ENCODE peak calls at places on chromosomes 3 and 15, in eight cellular contexts. One of them, this sample, is unnamed.
A peak's percentile ranks its signal among the peaks of the same experiment; 100 is the strongest.

GRCh38 chr15:65115542-65115941 is 542 bp upstream of the UBAP1L start:
- DNase-seq in GM12892: no peak
- DNase-seq in aorta: no peak
- DNase-seq in activated B cell treated with CpG ODN at 0.5 μM for 24 hours: no peak
- DNase-seq in tibial artery: no peak
- DNase-seq in AG09319: no peak
- DNase-seq in GM04504: no peak
- DNase-seq in stimulated activated naive CD8-positive, alpha-beta T cell treated with anti-CD3 and anti-CD28 coated beads, Interleukin-15, Interleukin-2, amounts not matched to agents 100 U/mL and 50 U/mL, for 24 hours: no peak
- DNase-seq in this sample: no peak

GRCh38 chr15:29129903-29130302 is 139.7 kb downstream of the NSMCE3 start:
- DNase-seq in GM04504: no peak
- DNase-seq in tibial artery: no peak
- DNase-seq in GM12892: no peak
- DNase-seq in activated B cell treated with CpG ODN at 0.5 μM for 24 hours: no peak
- DNase-seq in aorta: peak; percentile 51
- DNase-seq in stimulated activated naive CD8-positive, alpha-beta T cell treated with anti-CD3 and anti-CD28 coated beads, Interleukin-15, Interleukin-2, amounts not matched to agents 100 U/mL and 50 U/mL, for 24 hours: no peak
- DNase-seq in AG09319: no peak
- DNase-seq in this sample: no peak

GRCh38 chr3:149816986-149817385 is 4.0 kb downstream of the RNF13 start:
- DNase-seq in activated B cell treated with CpG ODN at 0.5 μM for 24 hours: no peak
- DNase-seq in stimulated activated naive CD8-positive, alpha-beta T cell treated with anti-CD3 and anti-CD28 coated beads, Interleukin-15, Interleukin-2, amounts not matched to agents 100 U/mL and 50 U/mL, for 24 hours: no peak
- DNase-seq in AG09319: no peak
- DNase-seq in tibial artery: no peak
- DNase-seq in GM04504: no peak
- DNase-seq in GM12892: no peak
- DNase-seq in aorta: no peak
- DNase-seq in this sample: no peak

GRCh38 chr3:184241447-184242296 is 7.1 kb downstream of the ALG3 start:
- DNase-seq in activated B cell treated with CpG ODN at 0.5 μM for 24 hours: no peak
- DNase-seq in GM04504: no peak
- DNase-seq in aorta: no peak
- DNase-seq in AG09319: no peak
- DNase-seq in stimulated activated naive CD8-positive, alpha-beta T cell treated with anti-CD3 and anti-CD28 coated beads, Interleukin-15, Interleukin-2, amounts not matched to agents 100 U/mL and 50 U/mL, for 24 hours: no peak
- DNase-seq in GM12892: no peak
- DNase-seq in tibial artery: no peak
- DNase-seq in this sample: peak; percentile 67

GRCh38 chr3:82087958-82088357 is 326.5 kb upstream of the GBE1 start:
- DNase-seq in GM04504: peak; percentile 65
- DNase-seq in tibial artery: no peak
- DNase-seq in aorta: no peak
- DNase-seq in AG09319: peak; percentile 22
- DNase-seq in GM12892: no peak
- DNase-seq in activated B cell treated with CpG ODN at 0.5 μM for 24 hours: no peak
- DNase-seq in stimulated activated naive CD8-positive, alpha-beta T cell treated with anti-CD3 and anti-CD28 coated beads, Interleukin-15, Interleukin-2, amounts not matched to agents 100 U/mL and 50 U/mL, for 24 hours: no peak
- DNase-seq in this sample: no peak

GRCh38 chr15:79376383-79376782 is 55.8 kb upstream of the MINAR1 start:
- DNase-seq in GM12892: no peak
- DNase-seq in aorta: no peak
- DNase-seq in tibial artery: no peak
- DNase-seq in AG09319: no peak
- DNase-seq in GM04504: no peak
- DNase-seq in activated B cell treated with CpG ODN at 0.5 μM for 24 hours: no peak
- DNase-seq in stimulated activated naive CD8-positive, alpha-beta T cell treated with anti-CD3 and anti-CD28 coated beads, Interleukin-15, Interleukin-2, amounts not matched to agents 100 U/mL and 50 U/mL, for 24 hours: no peak
- DNase-seq in this sample: no peak

GRCh38 chr15:98737721-98738120 is 89.4 kb downstream of the IGF1R start:
- DNase-seq in GM04504: no peak
- DNase-seq in aorta: no peak
- DNase-seq in GM12892: no peak
- DNase-seq in stimulated activated naive CD8-positive, alpha-beta T cell treated with anti-CD3 and anti-CD28 coated beads, Interleukin-15, Interleukin-2, amounts not matched to agents 100 U/mL and 50 U/mL, for 24 hours: no peak
- DNase-seq in activated B cell treated with CpG ODN at 0.5 μM for 24 hours: no peak
- DNase-seq in AG09319: no peak
- DNase-seq in tibial artery: no peak
- DNase-seq in this sample: no peak

GRCh38 chr3:36993326-36994283 is at the start of gene MLH1:
- DNase-seq in aorta: peak; percentile 98
- DNase-seq in stimulated activated naive CD8-positive, alpha-beta T cell treated with anti-CD3 and anti-CD28 coated beads, Interleukin-15, Interleukin-2, amounts not matched to agents 100 U/mL and 50 U/mL, for 24 hours: peak; percentile 95
- DNase-seq in GM04504: peak; percentile 100
- DNase-seq in GM12892: peak; percentile 56
- DNase-seq in tibial artery: peak; percentile 100
- DNase-seq in AG09319: peak; percentile 100
- DNase-seq in activated B cell treated with CpG ODN at 0.5 μM for 24 hours: peak; percentile 90
- DNase-seq in this sample: peak; percentile 98

GRCh38 chr3:177836671-177837070 is 639.4 kb upstream of the TBL1XR1 start:
- DNase-seq in tibial artery: no peak
- DNase-seq in activated B cell treated with CpG ODN at 0.5 μM for 24 hours: no peak
- DNase-seq in GM04504: no peak
- DNase-seq in aorta: no peak
- DNase-seq in stimulated activated naive CD8-positive, alpha-beta T cell treated with anti-CD3 and anti-CD28 coated beads, Interleukin-15, Interleukin-2, amounts not matched to agents 100 U/mL and 50 U/mL, for 24 hours: no peak
- DNase-seq in AG09319: peak; percentile 48
- DNase-seq in GM12892: no peak
- DNase-seq in this sample: no peak

GRCh38 chr15:67035886-67036285 is 29.5 kb upstream of the SMAD3 start:
- DNase-seq in GM12892: no peak
- DNase-seq in activated B cell treated with CpG ODN at 0.5 μM for 24 hours: no peak
- DNase-seq in stimulated activated naive CD8-positive, alpha-beta T cell treated with anti-CD3 and anti-CD28 coated beads, Interleukin-15, Interleukin-2, amounts not matched to agents 100 U/mL and 50 U/mL, for 24 hours: no peak
- DNase-seq in GM04504: peak; percentile 42
- DNase-seq in AG09319: no peak
- DNase-seq in tibial artery: no peak
- DNase-seq in aorta: peak; percentile 38
- DNase-seq in this sample: no peak

GRCh38 chr3:112086857-112087524 is 802 bp downstream of the C3orf52 start:
- DNase-seq in GM04504: no peak
- DNase-seq in AG09319: no peak
- DNase-seq in tibial artery: no peak
- DNase-seq in activated B cell treated with CpG ODN at 0.5 μM for 24 hours: no peak
- DNase-seq in stimulated activated naive CD8-positive, alpha-beta T cell treated with anti-CD3 and anti-CD28 coated beads, Interleukin-15, Interleukin-2, amounts not matched to agents 100 U/mL and 50 U/mL, for 24 hours: no peak
- DNase-seq in aorta: no peak
- DNase-seq in GM12892: no peak
- DNase-seq in this sample: no peak

GRCh38 chr3:197950661-197951029 is 655 bp downstream of the RPL35A start:
- DNase-seq in GM04504: no peak
- DNase-seq in stimulated activated naive CD8-positive, alpha-beta T cell treated with anti-CD3 and anti-CD28 coated beads, Interleukin-15, Interleukin-2, amounts not matched to agents 100 U/mL and 50 U/mL, for 24 hours: no peak
- DNase-seq in tibial artery: no peak
- DNase-seq in aorta: no peak
- DNase-seq in activated B cell treated with CpG ODN at 0.5 μM for 24 hours: no peak
- DNase-seq in AG09319: no peak
- DNase-seq in GM12892: no peak
- DNase-seq in this sample: no peak

GRCh38 chr3:178561239-178561638 is 25.0 kb downstream of the KCNMB2 start:
- DNase-seq in tibial artery: no peak
- DNase-seq in GM12892: no peak
- DNase-seq in activated B cell treated with CpG ODN at 0.5 μM for 24 hours: no peak
- DNase-seq in AG09319: no peak
- DNase-seq in GM04504: no peak
- DNase-seq in stimulated activated naive CD8-positive, alpha-beta T cell treated with anti-CD3 and anti-CD28 coated beads, Interleukin-15, Interleukin-2, amounts not matched to agents 100 U/mL and 50 U/mL, for 24 hours: no peak
- DNase-seq in aorta: no peak
- DNase-seq in this sample: no peak

GRCh38 chr15:85748729-85749128 is 46.0 kb downstream of the KLHL25 start:
- DNase-seq in GM12892: no peak
- DNase-seq in AG09319: no peak
- DNase-seq in aorta: peak; percentile 66
- DNase-seq in tibial artery: peak; percentile 21
- DNase-seq in GM04504: no peak
- DNase-seq in activated B cell treated with CpG ODN at 0.5 μM for 24 hours: no peak
- DNase-seq in stimulated activated naive CD8-positive, alpha-beta T cell treated with anti-CD3 and anti-CD28 coated beads, Interleukin-15, Interleukin-2, amounts not matched to agents 100 U/mL and 50 U/mL, for 24 hours: no peak
- DNase-seq in this sample: no peak

GRCh38 chr15:89749951-89750559 is 994 bp downstream of the MESP1 start:
- DNase-seq in aorta: no peak
- DNase-seq in GM04504: no peak
- DNase-seq in tibial artery: no peak
- DNase-seq in AG09319: no peak
- DNase-seq in stimulated activated naive CD8-positive, alpha-beta T cell treated with anti-CD3 and anti-CD28 coated beads, Interleukin-15, Interleukin-2, amounts not matched to agents 100 U/mL and 50 U/mL, for 24 hours: peak; percentile 21
- DNase-seq in GM12892: no peak
- DNase-seq in activated B cell treated with CpG ODN at 0.5 μM for 24 hours: no peak
- DNase-seq in this sample: no peak

GRCh38 chr15:31212286-31212685 is 110.8 kb upstream of the TRPM1 start:
- DNase-seq in AG09319: no peak
- DNase-seq in tibial artery: no peak
- DNase-seq in activated B cell treated with CpG ODN at 0.5 μM for 24 hours: no peak
- DNase-seq in aorta: no peak
- DNase-seq in stimulated activated naive CD8-positive, alpha-beta T cell treated with anti-CD3 and anti-CD28 coated beads, Interleukin-15, Interleukin-2, amounts not matched to agents 100 U/mL and 50 U/mL, for 24 hours: no peak
- DNase-seq in GM04504: no peak
- DNase-seq in GM12892: no peak
- DNase-seq in this sample: no peak

GRCh38 chr15:59917504-59918157 is 86.5 kb upstream of the FOXB1 start:
- DNase-seq in activated B cell treated with CpG ODN at 0.5 μM for 24 hours: peak; percentile 17
- DNase-seq in stimulated activated naive CD8-positive, alpha-beta T cell treated with anti-CD3 and anti-CD28 coated beads, Interleukin-15, Interleukin-2, amounts not matched to agents 100 U/mL and 50 U/mL, for 24 hours: peak; percentile 82
- DNase-seq in AG09319: peak; percentile 2
- DNase-seq in GM12892: peak; percentile 14
- DNase-seq in aorta: no peak
- DNase-seq in GM04504: peak; percentile 8
- DNase-seq in tibial artery: no peak
- DNase-seq in this sample: peak; percentile 85

GRCh38 chr3:133995264-133995663 is 34.5 kb downstream of the SLCO2A1 start:
- DNase-seq in activated B cell treated with CpG ODN at 0.5 μM for 24 hours: no peak
- DNase-seq in stimulated activated naive CD8-positive, alpha-beta T cell treated with anti-CD3 and anti-CD28 coated beads, Interleukin-15, Interleukin-2, amounts not matched to agents 100 U/mL and 50 U/mL, for 24 hours: no peak
- DNase-seq in aorta: no peak
- DNase-seq in AG09319: no peak
- DNase-seq in GM04504: no peak
- DNase-seq in GM12892: no peak
- DNase-seq in tibial artery: no peak
- DNase-seq in this sample: no peak

GRCh38 chr3:179063945-179064560 is 7.6 kb downstream of the ZMAT3 start:
- DNase-seq in tibial artery: no peak
- DNase-seq in GM04504: no peak
- DNase-seq in GM12892: no peak
- DNase-seq in AG09319: peak; percentile 35
- DNase-seq in stimulated activated naive CD8-positive, alpha-beta T cell treated with anti-CD3 and anti-CD28 coated beads, Interleukin-15, Interleukin-2, amounts not matched to agents 100 U/mL and 50 U/mL, for 24 hours: no peak
- DNase-seq in activated B cell treated with CpG ODN at 0.5 μM for 24 hours: no peak
- DNase-seq in aorta: no peak
- DNase-seq in this sample: no peak

GRCh38 chr3:54541369-54541768 is 386.5 kb downstream of the LRTM1 start:
- DNase-seq in GM12892: no peak
- DNase-seq in stimulated activated naive CD8-positive, alpha-beta T cell treated with anti-CD3 and anti-CD28 coated beads, Interleukin-15, Interleukin-2, amounts not matched to agents 100 U/mL and 50 U/mL, for 24 hours: no peak
- DNase-seq in tibial artery: no peak
- DNase-seq in GM04504: no peak
- DNase-seq in aorta: no peak
- DNase-seq in AG09319: no peak
- DNase-seq in activated B cell treated with CpG ODN at 0.5 μM for 24 hours: no peak
- DNase-seq in this sample: no peak

GRCh38 chr3:100329800-100330489 is 4.6 kb upstream of the NIT2 start:
- DNase-seq in activated B cell treated with CpG ODN at 0.5 μM for 24 hours: no peak
- DNase-seq in stimulated activated naive CD8-positive, alpha-beta T cell treated with anti-CD3 and anti-CD28 coated beads, Interleukin-15, Interleukin-2, amounts not matched to agents 100 U/mL and 50 U/mL, for 24 hours: no peak
- DNase-seq in tibial artery: no peak
- DNase-seq in aorta: no peak
- DNase-seq in GM12892: no peak
- DNase-seq in GM04504: no peak
- DNase-seq in AG09319: no peak
- DNase-seq in this sample: no peak

GRCh38 chr3:18062289-18063025 is 320.0 kb upstream of the TBC1D5 start:
- DNase-seq in AG09319: no peak
- DNase-seq in GM04504: peak; percentile 34
- DNase-seq in aorta: no peak
- DNase-seq in tibial artery: no peak
- DNase-seq in activated B cell treated with CpG ODN at 0.5 μM for 24 hours: no peak
- DNase-seq in GM12892: no peak
- DNase-seq in stimulated activated naive CD8-positive, alpha-beta T cell treated with anti-CD3 and anti-CD28 coated beads, Interleukin-15, Interleukin-2, amounts not matched to agents 100 U/mL and 50 U/mL, for 24 hours: no peak
- DNase-seq in this sample: no peak

GRCh38 chr3:185822957-185823279 is 1.9 kb downstream of the IGF2BP2 start:
- DNase-seq in stimulated activated naive CD8-positive, alpha-beta T cell treated with anti-CD3 and anti-CD28 coated beads, Interleukin-15, Interleukin-2, amounts not matched to agents 100 U/mL and 50 U/mL, for 24 hours: no peak
- DNase-seq in tibial artery: no peak
- DNase-seq in GM04504: no peak
- DNase-seq in GM12892: no peak
- DNase-seq in activated B cell treated with CpG ODN at 0.5 μM for 24 hours: no peak
- DNase-seq in aorta: no peak
- DNase-seq in AG09319: no peak
- DNase-seq in this sample: no peak

GRCh38 chr3:12916159-12916558 is 74.8 kb upstream of the RPL32 start:
- DNase-seq in tibial artery: no peak
- DNase-seq in AG09319: no peak
- DNase-seq in activated B cell treated with CpG ODN at 0.5 μM for 24 hours: no peak
- DNase-seq in aorta: no peak
- DNase-seq in GM12892: no peak
- DNase-seq in GM04504: no peak
- DNase-seq in stimulated activated naive CD8-positive, alpha-beta T cell treated with anti-CD3 and anti-CD28 coated beads, Interleukin-15, Interleukin-2, amounts not matched to agents 100 U/mL and 50 U/mL, for 24 hours: peak; percentile 35
- DNase-seq in this sample: no peak

GRCh38 chr3:52095990-52096775 is 39.8 kb upstream of the DUSP7 start:
- DNase-seq in tibial artery: no peak
- DNase-seq in GM04504: no peak
- DNase-seq in stimulated activated naive CD8-positive, alpha-beta T cell treated with anti-CD3 and anti-CD28 coated beads, Interleukin-15, Interleukin-2, amounts not matched to agents 100 U/mL and 50 U/mL, for 24 hours: no peak
- DNase-seq in aorta: peak; percentile 52
- DNase-seq in GM12892: no peak
- DNase-seq in activated B cell treated with CpG ODN at 0.5 μM for 24 hours: no peak
- DNase-seq in AG09319: no peak
- DNase-seq in this sample: no peak

GRCh38 chr3:45949432-45949831 is 6.2 kb downstream of the CXCR6 start:
- DNase-seq in AG09319: no peak
- DNase-seq in GM04504: no peak
- DNase-seq in aorta: peak; percentile 57
- DNase-seq in activated B cell treated with CpG ODN at 0.5 μM for 24 hours: no peak
- DNase-seq in GM12892: no peak
- DNase-seq in tibial artery: no peak
- DNase-seq in stimulated activated naive CD8-positive, alpha-beta T cell treated with anti-CD3 and anti-CD28 coated beads, Interleukin-15, Interleukin-2, amounts not matched to agents 100 U/mL and 50 U/mL, for 24 hours: no peak
- DNase-seq in this sample: no peak

GRCh38 chr3:159839561-159840379 is 148.9 kb upstream of the IL12A start:
- DNase-seq in stimulated activated naive CD8-positive, alpha-beta T cell treated with anti-CD3 and anti-CD28 coated beads, Interleukin-15, Interleukin-2, amounts not matched to agents 100 U/mL and 50 U/mL, for 24 hours: peak; percentile 12
- DNase-seq in aorta: no peak
- DNase-seq in GM12892: no peak
- DNase-seq in activated B cell treated with CpG ODN at 0.5 μM for 24 hours: no peak
- DNase-seq in GM04504: no peak
- DNase-seq in tibial artery: no peak
- DNase-seq in AG09319: no peak
- DNase-seq in this sample: peak; percentile 59

GRCh38 chr3:54822206-54822605 is 105.7 kb downstream of the LRTM1 start:
- DNase-seq in aorta: no peak
- DNase-seq in GM04504: peak; percentile 60
- DNase-seq in GM12892: no peak
- DNase-seq in AG09319: peak; percentile 73
- DNase-seq in activated B cell treated with CpG ODN at 0.5 μM for 24 hours: no peak
- DNase-seq in stimulated activated naive CD8-positive, alpha-beta T cell treated with anti-CD3 and anti-CD28 coated beads, Interleukin-15, Interleukin-2, amounts not matched to agents 100 U/mL and 50 U/mL, for 24 hours: no peak
- DNase-seq in tibial artery: no peak
- DNase-seq in this sample: no peak

GRCh38 chr3:142209655-142210054 is 15.7 kb downstream of the GK5 start:
- DNase-seq in activated B cell treated with CpG ODN at 0.5 μM for 24 hours: no peak
- DNase-seq in aorta: no peak
- DNase-seq in GM12892: no peak
- DNase-seq in stimulated activated naive CD8-positive, alpha-beta T cell treated with anti-CD3 and anti-CD28 coated beads, Interleukin-15, Interleukin-2, amounts not matched to agents 100 U/mL and 50 U/mL, for 24 hours: no peak
- DNase-seq in AG09319: peak; percentile 49
- DNase-seq in tibial artery: peak; percentile 67
- DNase-seq in GM04504: peak; percentile 72
- DNase-seq in this sample: no peak

GRCh38 chr3:172103724-172104123 is 64.3 kb downstream of the FNDC3B start:
- DNase-seq in aorta: no peak
- DNase-seq in activated B cell treated with CpG ODN at 0.5 μM for 24 hours: no peak
- DNase-seq in GM12892: no peak
- DNase-seq in stimulated activated naive CD8-positive, alpha-beta T cell treated with anti-CD3 and anti-CD28 coated beads, Interleukin-15, Interleukin-2, amounts not matched to agents 100 U/mL and 50 U/mL, for 24 hours: no peak
- DNase-seq in tibial artery: no peak
- DNase-seq in AG09319: no peak
- DNase-seq in GM04504: no peak
- DNase-seq in this sample: no peak

GRCh38 chr3:158791259-158791920 is 10.5 kb upstream of the MFSD1 start:
- DNase-seq in stimulated activated naive CD8-positive, alpha-beta T cell treated with anti-CD3 and anti-CD28 coated beads, Interleukin-15, Interleukin-2, amounts not matched to agents 100 U/mL and 50 U/mL, for 24 hours: peak; percentile 12
- DNase-seq in GM04504: peak; percentile 44
- DNase-seq in aorta: no peak
- DNase-seq in tibial artery: no peak
- DNase-seq in activated B cell treated with CpG ODN at 0.5 μM for 24 hours: no peak
- DNase-seq in AG09319: no peak
- DNase-seq in GM12892: no peak
- DNase-seq in this sample: peak; percentile 36

GRCh38 chr3:20052851-20053250 is 12.6 kb downstream of the KAT2B start:
- DNase-seq in GM12892: no peak
- DNase-seq in tibial artery: no peak
- DNase-seq in activated B cell treated with CpG ODN at 0.5 μM for 24 hours: no peak
- DNase-seq in AG09319: no peak
- DNase-seq in GM04504: no peak
- DNase-seq in stimulated activated naive CD8-positive, alpha-beta T cell treated with anti-CD3 and anti-CD28 coated beads, Interleukin-15, Interleukin-2, amounts not matched to agents 100 U/mL and 50 U/mL, for 24 hours: no peak
- DNase-seq in aorta: no peak
- DNase-seq in this sample: no peak

GRCh38 chr3:62888180-62888579 is 13.0 kb upstream of the CADPS start:
- DNase-seq in tibial artery: no peak
- DNase-seq in GM04504: no peak
- DNase-seq in activated B cell treated with CpG ODN at 0.5 μM for 24 hours: no peak
- DNase-seq in aorta: no peak
- DNase-seq in AG09319: no peak
- DNase-seq in stimulated activated naive CD8-positive, alpha-beta T cell treated with anti-CD3 and anti-CD28 coated beads, Interleukin-15, Interleukin-2, amounts not matched to agents 100 U/mL and 50 U/mL, for 24 hours: no peak
- DNase-seq in GM12892: no peak
- DNase-seq in this sample: no peak

GRCh38 chr3:40645883-40646282 is 121.1 kb downstream of the ZNF621 start:
- DNase-seq in GM04504: no peak
- DNase-seq in stimulated activated naive CD8-positive, alpha-beta T cell treated with anti-CD3 and anti-CD28 coated beads, Interleukin-15, Interleukin-2, amounts not matched to agents 100 U/mL and 50 U/mL, for 24 hours: no peak
- DNase-seq in aorta: no peak
- DNase-seq in AG09319: no peak
- DNase-seq in GM12892: no peak
- DNase-seq in activated B cell treated with CpG ODN at 0.5 μM for 24 hours: no peak
- DNase-seq in tibial artery: no peak
- DNase-seq in this sample: no peak